ENCODE peak calls at places on chromosomes 11 and 22, in seven cellular contexts. One of them, this sample, is unnamed.

GRCh38 chr11:9130297-9130696 is 38.9 kb upstream of the SCUBE2 start:
- DNase-seq in left cardiac atrium: no peak
- DNase-seq in brain microvascular endothelial cell: no peak
- DNase-seq in NCI-H2029: no peak
- DNase-seq in fibroblast of pulmonary artery: no peak
- DNase-seq in H9: no peak
- DNase-seq in GM10248: no peak
- DNase-seq in this sample: no peak

GRCh38 chr11:105398636-105399035 is 211.2 kb upstream of the GRIA4 start:
- DNase-seq in left cardiac atrium: no peak
- DNase-seq in NCI-H2029: no peak
- DNase-seq in brain microvascular endothelial cell: no peak
- DNase-seq in GM10248: no peak
- DNase-seq in fibroblast of pulmonary artery: no peak
- DNase-seq in H9: no peak
- DNase-seq in this sample: no peak

GRCh38 chr11:130212431-130212961 is 52.9 kb downstream of the ST14 start:
- DNase-seq in brain microvascular endothelial cell: no peak
- DNase-seq in GM10248: peak; percentile 27
- DNase-seq in left cardiac atrium: no peak
- DNase-seq in H9: peak; percentile 27
- DNase-seq in fibroblast of pulmonary artery: no peak
- DNase-seq in NCI-H2029: no peak
- DNase-seq in this sample: no peak

GRCh38 chr11:70483077-70483861 is 84.9 kb downstream of the CTTN start:
- DNase-seq in left cardiac atrium: no peak
- DNase-seq in H9: no peak
- DNase-seq in fibroblast of pulmonary artery: peak; percentile 50
- DNase-seq in NCI-H2029: no peak
- DNase-seq in GM10248: peak; percentile 63
- DNase-seq in brain microvascular endothelial cell: peak; percentile 43
- DNase-seq in this sample: peak; percentile 71

GRCh38 chr22:44752285-44753188 is at the start of gene ARHGAP8:
- DNase-seq in H9: peak; percentile 87
- DNase-seq in fibroblast of pulmonary artery: no peak
- DNase-seq in GM10248: no peak
- DNase-seq in NCI-H2029: peak; percentile 41
- DNase-seq in brain microvascular endothelial cell: no peak
- DNase-seq in left cardiac atrium: no peak
- DNase-seq in this sample: no peak

GRCh38 chr11:76148941-76149613 is 57.2 kb downstream of the WNT11 start:
- DNase-seq in NCI-H2029: peak; percentile 28
- DNase-seq in left cardiac atrium: no peak
- DNase-seq in fibroblast of pulmonary artery: peak; percentile 7
- DNase-seq in brain microvascular endothelial cell: no peak
- DNase-seq in H9: no peak
- DNase-seq in GM10248: no peak
- DNase-seq in this sample: peak; percentile 20

GRCh38 chr11:17631702-17632365 is 84.8 kb downstream of the OTOG start:
- DNase-seq in fibroblast of pulmonary artery: no peak
- DNase-seq in H9: no peak
- DNase-seq in left cardiac atrium: no peak
- DNase-seq in NCI-H2029: no peak
- DNase-seq in GM10248: no peak
- DNase-seq in brain microvascular endothelial cell: no peak
- DNase-seq in this sample: no peak

GRCh38 chr11:65169164-65169641 is 830 bp upstream of the SPDYC start:
- DNase-seq in left cardiac atrium: no peak
- DNase-seq in brain microvascular endothelial cell: peak; percentile 67
- DNase-seq in fibroblast of pulmonary artery: peak; percentile 72
- DNase-seq in NCI-H2029: no peak
- DNase-seq in GM10248: peak; percentile 36
- DNase-seq in H9: no peak
- DNase-seq in this sample: peak; percentile 73

GRCh38 chr22:47110817-47111443 is 348.5 kb downstream of the TBC1D22A start:
- DNase-seq in left cardiac atrium: no peak
- DNase-seq in H9: no peak
- DNase-seq in NCI-H2029: no peak
- DNase-seq in fibroblast of pulmonary artery: peak; percentile 93
- DNase-seq in GM10248: no peak
- DNase-seq in brain microvascular endothelial cell: no peak
- DNase-seq in this sample: peak; percentile 81

This sample was measured in choroid plexus epithelial cell.